ENCODE peak calls at places on chromosomes 4 and X, in nine cellular contexts. R is HFF-Myc; T is stimulated activated naive CD4-positive, alpha-beta T cell; A is stimulated activated CD8-positive, alpha-beta memory T cell treated with anti-CD3 and anti-CD28 coated beads, Interleukin-15, amount 100 ng/mL, for 4 hours; O is nucleus accumbens; L is substantia nigra; W is activated T-helper 1 cell treated with Interleukin-2 at 50 U/mL for 16 hours; C is MV-4-11; F is right cardiac atrium. Q is an unnamed sample.

GRCh38 chrX:7996414-7996813 is 69.2 kb upstream of the PNPLA4 start:
- DNase-seq in F (no peak), W (no peak), L (no peak), C (peak), R (no peak), T (peak), A (no peak), O (no peak), Q (peak)

GRCh38 chr4:6953751-6954380 is 44.2 kb downstream of the TBC1D14 start:
- DNase-seq in C (no peak), O (no peak), A (no peak), W (no peak), R (peak), F (peak), T (no peak), L (no peak), Q (peak)

GRCh38 chr4:7029921-7030320 is 13.3 kb upstream of the TADA2B start:
- DNase-seq in C (no peak), T (no peak), O (no peak), A (no peak), L (no peak), R (no peak), F (no peak), W (no peak), Q (no peak)

GRCh38 chr4:123892997-123893745 is 496.6 kb downstream of the SPRY1 start:
- DNase-seq in A (no peak), R (no peak), O (no peak), W (no peak), L (no peak), T (no peak), C (no peak), F (no peak), Q (no peak)

GRCh38 chrX:46015653-46016052 is 529.6 kb downstream of the ZNF674 start:
- DNase-seq in O (no peak), L (no peak), R (no peak), A (no peak), T (no peak), C (no peak), W (no peak), F (no peak), Q (no peak)

GRCh38 chrX:77061533-77061932 is 385.7 kb upstream of the FGF16 start:
- DNase-seq in F (no peak), A (no peak), W (no peak), T (no peak), O (no peak), C (no peak), R (no peak), L (no peak), Q (no peak)

GRCh38 chr4:186037692-186038658 is 31.0 kb upstream of the TLR3 start:
- DNase-seq in R (peak), W (no peak), T (peak), L (peak), C (peak), F (no peak), O (peak), A (no peak), Q (peak)

GRCh38 chr4:108030332-108030731 is 40.6 kb downstream of the HADH start:
- DNase-seq in C (peak), T (peak), R (peak), W (peak), L (no peak), F (no peak), O (no peak), A (peak), Q (peak)

GRCh38 chr4:147843162-147843561 is 111.3 kb downstream of the ARHGAP10 start:
- DNase-seq in W (no peak), L (no peak), T (peak), O (no peak), A (no peak), R (no peak), F (no peak), C (no peak), Q (peak)